ENCODE peak calls at places on chromosome 22, in four cellular contexts. P is DMS79; R is CD8-positive, alpha-beta T cell; S is uterus. L is an unnamed sample.

GRCh38 chr22:25062378-25063095 is 110.0 kb downstream of the KIAA1671 start:
- DNase-seq in P (no peak), R (peak; percentile 71), S (no peak), L (peak; percentile 60)

GRCh38 chr22:26673485-26673884 is 16.1 kb downstream of the MIAT start:
- DNase-seq in P (no peak), R (no peak), S (no peak), L (no peak)

GRCh38 chr22:24370426-24370825 is 57.0 kb upstream of the ADORA2A start:
- DNase-seq in P (no peak), R (no peak), S (no peak), L (no peak)

GRCh38 chr22:39185601-39186012 is 33.1 kb upstream of the CBX7 start:
- DNase-seq in P (no peak), R (no peak), S (no peak), L (no peak)

GRCh38 chr22:33114570-33114969 is 56.4 kb upstream of the SYN3 start:
- DNase-seq in P (no peak), R (no peak), S (no peak), L (no peak)

GRCh38 chr22:46578824-46579561 is 41.2 kb upstream of the GRAMD4 start:
- DNase-seq in P (no peak), R (no peak), S (no peak), L (no peak)

GRCh38 chr22:44453441-44454112 is 44.5 kb downstream of the RTL6 start:
- DNase-seq in P (no peak), R (no peak), S (no peak), L (no peak)

GRCh38 chr22:11253000-11253511 is 4274.9 kb upstream of the OR11H1 start:
- DNase-seq in P (no peak), R (no peak), S (peak; percentile 6), L (no peak)

GRCh38 chr22:22903355-22903777 is 15.8 kb downstream of the IGLL5 start:
- DNase-seq in P (no peak), R (no peak), S (no peak), L (no peak)

GRCh38 chr22:27488456-27489224 is 312.9 kb downstream of the MN1 start:
- DNase-seq in P (no peak), R (no peak), S (no peak), L (no peak)

GRCh38 chr22:42462016-42462415 is 29.8 kb upstream of the NFAM1 start:
- DNase-seq in P (peak; percentile 20), R (no peak), S (no peak), L (no peak)

GRCh38 chr22:46815896-46816721 is 53.7 kb downstream of the TBC1D22A start:
- DNase-seq in P (no peak), R (no peak), S (peak; percentile 39), L (no peak)

GRCh38 chr22:17890892-17891291 is 116.6 kb upstream of the BID start:
- DNase-seq in P (no peak), R (no peak), S (no peak), L (no peak)

GRCh38 chr22:35314161-35314942 is 14.7 kb downstream of the TOM1 start:
- DNase-seq in P (no peak), R (no peak), S (peak; percentile 12), L (no peak)

GRCh38 chr22:45612451-45612901 is 59.2 kb upstream of the ATXN10 start:
- DNase-seq in P (no peak), R (peak; percentile 6), S (peak; percentile 50), L (peak; percentile 28)

GRCh38 chr22:37267661-37268413 is 14.5 kb upstream of the CYTH4 start:
- DNase-seq in P (no peak), R (no peak), S (no peak), L (no peak)

GRCh38 chr22:49365191-49365837 is 462.4 kb downstream of the BRD1 start:
- DNase-seq in P (no peak), R (no peak), S (no peak), L (no peak)

GRCh38 chr22:38299001-38299651 is 18.1 kb downstream of the CSNK1E start:
- DNase-seq in P (no peak), R (no peak), S (no peak), L (no peak)

GRCh38 chr22:27253541-27253940 is 548.0 kb downstream of the MN1 start:
- DNase-seq in P (no peak), R (no peak), S (no peak), L (no peak)